ENCODE peak calls at places on chromosome 21, in eight cellular contexts. A, S, V, F, I, M, D and E are unnamed samples.

GRCh38 chr21:35521293-35521692 is 472.2 kb upstream of the RUNX1 start:
- DNase-seq in A (no peak), S (no peak), V (no peak), F (no peak), I (no peak), M (no peak), D (no peak), E (peak; percentile 23)

GRCh38 chr21:35529141-35529863 is 480.2 kb upstream of the RUNX1 start:
- DNase-seq in A (no peak), S (no peak), V (no peak), F (peak; percentile 48), I (no peak), M (no peak), D (no peak), E (no peak)

GRCh38 chr21:14056771-14057191 is 154.0 kb downstream of the LIPI start:
- DNase-seq in A (no peak), S (no peak), V (no peak), F (no peak), I (no peak), M (no peak), D (no peak), E (no peak)

GRCh38 chr21:26777166-26777565 is 68.0 kb downstream of the ADAMTS1 start:
- DNase-seq in A (no peak), S (no peak), V (no peak), F (no peak), I (no peak), M (no peak), D (no peak), E (no peak)

GRCh38 chr21:33452362-33452761 is 27.4 kb downstream of the TMEM50B start:
- DNase-seq in A (no peak), S (no peak), V (no peak), F (no peak), I (no peak), M (no peak), D (peak; percentile 4), E (no peak)

GRCh38 chr21:34807881-34808568 is 139.2 kb downstream of the CLIC6 start:
- DNase-seq in A (no peak), S (peak; percentile 89), V (no peak), F (peak; percentile 96), I (peak; percentile 65), M (no peak), D (peak; percentile 80), E (no peak)

GRCh38 chr21:45439901-45440461 is 35.0 kb downstream of the COL18A1 start:
- DNase-seq in A (no peak), S (no peak), V (no peak), F (no peak), I (no peak), M (no peak), D (no peak), E (no peak)

GRCh38 chr21:26845066-26845749 is at the start of gene ADAMTS1:
- DNase-seq in A (peak; percentile 92), S (peak; percentile 80), V (no peak), F (peak; percentile 91), I (peak; percentile 93), M (no peak), D (peak; percentile 75), E (peak; percentile 95)

GRCh38 chr21:27269646-27270045 is 302.8 kb upstream of the ADAMTS5 start:
- DNase-seq in A (no peak), S (peak; percentile 78), V (no peak), F (peak; percentile 90), I (no peak), M (no peak), D (no peak), E (no peak)

GRCh38 chr21:45490049-45490731 is 52.0 kb downstream of the SLC19A1 start:
- DNase-seq in A (no peak), S (no peak), V (no peak), F (no peak), I (no peak), M (no peak), D (no peak), E (no peak)

GRCh38 chr21:35284199-35284598 is 235.1 kb upstream of the RUNX1 start:
- DNase-seq in A (no peak), S (no peak), V (no peak), F (no peak), I (peak; percentile 30), M (no peak), D (peak; percentile 37), E (no peak)

GRCh38 chr21:45559216-45560105 is 17.2 kb upstream of the SLC19A1 start:
- DNase-seq in A (peak; percentile 31), S (no peak), V (no peak), F (no peak), I (peak; percentile 14), M (no peak), D (peak; percentile 14), E (no peak)

GRCh38 chr21:33767236-33767635 is 124.9 kb downstream of the ITSN1 start:
- DNase-seq in A (no peak), S (peak; percentile 21), V (no peak), F (peak; percentile 41), I (no peak), M (no peak), D (no peak), E (no peak)

GRCh38 chr21:46112731-46113215 is 14.9 kb downstream of the COL6A2 start:
- DNase-seq in A (peak; percentile 21), S (no peak), V (no peak), F (no peak), I (peak; percentile 20), M (no peak), D (no peak), E (no peak)

GRCh38 chr21:45573452-45574035 is 31.3 kb upstream of the SLC19A1 start:
- DNase-seq in A (no peak), S (no peak), V (no peak), F (no peak), I (no peak), M (peak; percentile 3), D (peak; percentile 14), E (no peak)

GRCh38 chr21:27419153-27419552 is 452.3 kb upstream of the ADAMTS5 start:
- DNase-seq in A (no peak), S (no peak), V (no peak), F (no peak), I (no peak), M (no peak), D (no peak), E (no peak)

GRCh38 chr21:46459356-46460112 is 843 bp downstream of the DIP2A start:
- DNase-seq in A (peak; percentile 58), S (no peak), V (no peak), F (peak; percentile 46), I (peak; percentile 41), M (peak; percentile 25), D (peak; percentile 67), E (peak; percentile 42)

GRCh38 chr21:37532868-37533780 is 166.6 kb downstream of the DYRK1A start:
- DNase-seq in A (no peak), S (no peak), V (no peak), F (peak; percentile 18), I (no peak), M (no peak), D (no peak), E (no peak)

DNA sequence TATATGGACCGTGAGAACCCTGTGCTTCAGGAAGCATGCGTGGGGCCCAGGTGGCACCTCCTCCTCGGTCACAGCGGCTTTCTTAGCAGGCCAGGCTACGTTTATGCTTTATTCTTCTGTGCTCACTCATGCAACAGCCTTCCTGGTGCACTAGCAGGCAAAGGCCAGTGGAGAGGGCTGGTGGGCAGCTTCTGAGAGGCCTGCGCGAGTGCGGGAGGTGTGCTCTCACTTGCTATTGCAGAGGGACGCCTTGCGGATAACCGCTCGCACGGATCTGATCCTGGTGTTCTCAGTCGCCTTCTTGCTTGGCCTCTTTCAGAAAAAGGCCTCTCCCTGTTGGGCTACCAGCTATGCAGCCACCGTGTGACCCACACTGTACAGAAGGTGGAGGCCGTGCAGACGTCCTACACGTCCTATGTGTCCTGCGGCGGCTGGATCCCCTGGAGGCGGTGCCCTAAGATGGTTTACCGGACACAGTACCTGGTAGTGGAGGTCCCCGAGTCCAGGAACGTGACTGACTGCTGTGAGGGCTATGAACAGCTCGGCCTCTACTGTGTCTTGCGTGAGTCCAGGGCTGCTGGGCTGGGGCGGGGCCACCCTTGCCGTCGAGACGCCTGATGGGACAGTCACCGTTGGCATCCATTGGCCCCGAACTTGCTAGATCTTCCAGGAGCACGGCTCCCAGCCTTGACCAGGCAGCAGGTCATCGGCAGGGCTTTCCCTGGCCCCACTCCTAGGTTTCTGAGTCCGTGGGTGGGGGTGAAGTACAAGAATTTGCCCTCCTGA is 4.8 kb downstream of the UMODL1 start:
- DNase-seq in A (no peak), S (no peak), V (no peak), F (no peak), I (no peak), M (peak; percentile 70), D (no peak), E (no peak)
- TF ChIP-seq CTCF in A (no peak), S (no peak), V (no peak), F (no peak), I (no peak), M (peak; percentile 77), D (no peak), E (no peak)

DNA sequence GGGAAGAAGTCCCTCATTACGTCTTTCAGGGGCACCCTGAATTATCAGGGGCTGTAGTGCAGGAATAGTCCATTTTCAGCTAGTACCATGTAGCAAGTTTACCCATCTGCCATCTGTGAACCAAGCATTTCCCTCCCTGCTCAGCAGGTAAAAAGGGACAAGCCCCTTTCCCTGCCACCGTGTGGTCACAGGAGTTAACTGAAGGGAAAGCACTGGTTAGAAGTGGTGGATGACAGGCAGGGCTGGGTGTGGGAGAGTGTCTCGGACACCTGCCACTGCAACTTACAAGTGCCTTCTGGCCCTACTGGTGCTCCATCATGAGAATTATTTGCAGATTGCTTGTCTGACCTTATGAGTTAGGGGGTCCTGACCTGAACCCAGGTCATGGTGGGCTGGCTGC is 32.0 kb upstream of the IGSF5 start:
- DNase-seq in A (no peak), S (no peak), V (no peak), F (no peak), I (no peak), M (peak; percentile 62), D (no peak), E (peak; percentile 47)
- TF ChIP-seq CTCF in A (no peak), S (peak; percentile 3), V (peak; percentile 41), F (no peak), I (no peak), M (peak; percentile 68), D (no peak), E (peak; percentile 38)

DNA sequence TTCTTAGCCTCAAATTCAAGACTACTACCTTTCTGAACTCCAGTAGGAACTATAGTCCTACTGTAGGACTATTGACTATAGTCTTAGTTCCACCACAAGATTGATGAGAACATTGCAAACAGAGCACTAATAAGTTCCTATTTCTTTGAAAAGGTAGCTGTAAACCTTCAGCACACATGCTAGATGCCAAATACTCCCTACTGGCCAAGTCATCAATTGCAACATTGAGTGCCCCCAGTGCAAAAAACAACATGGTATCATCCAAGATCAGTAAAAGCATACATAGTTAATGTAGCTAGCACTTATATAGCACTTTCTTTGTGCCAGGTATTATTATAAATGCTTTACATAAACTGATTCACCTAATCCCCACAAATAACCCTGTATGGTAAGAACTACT is 99.8 kb downstream of the MRPL39 start:
- DNase-seq in A (no peak), S (no peak), V (no peak), F (no peak), I (no peak), M (no peak), D (no peak), E (no peak)
- TF ChIP-seq CTCF in A (no peak), S (no peak), V (no peak), F (no peak), I (no peak), M (peak; percentile 16), D (no peak), E (peak; percentile 26)

DNA sequence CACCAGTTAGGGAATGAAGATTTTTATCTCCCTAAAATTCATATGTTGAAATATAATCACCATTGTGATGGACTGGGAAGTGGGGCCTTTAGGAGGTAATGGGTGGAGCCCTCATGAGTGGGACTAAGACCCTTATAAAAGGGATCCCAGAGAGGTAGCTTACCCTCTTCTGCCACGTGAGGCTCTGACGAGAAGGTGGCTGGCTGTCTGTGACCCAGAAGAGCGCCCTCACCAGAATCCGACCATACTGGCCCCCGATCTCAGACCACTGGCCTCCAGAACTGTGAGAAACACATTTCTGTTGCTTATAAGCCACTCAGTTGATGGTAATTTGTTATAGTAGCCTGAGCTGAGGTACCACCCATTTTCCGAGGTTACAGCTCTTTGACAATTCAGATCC is 27.7 kb upstream of the HUNK start:
- DNase-seq in A (no peak), S (no peak), V (no peak), F (no peak), I (no peak), M (no peak), D (no peak), E (no peak)
- TF ChIP-seq CTCF in A (no peak), S (no peak), V (no peak), F (no peak), I (no peak), M (no peak), D (no peak), E (no peak)